ENCODE peak calls at places on chromosomes 11 and 22, in four cellular contexts. Y, S, B and G are unnamed samples.
A peak's percentile ranks its signal among the peaks of the same experiment; 100 is the strongest.

GRCh38 chr11:114262681-114263509 is 33.3 kb upstream of the NNMT start:
- DNase-seq in Y (no peak), S (no peak), B (peak; percentile 74), G (no peak)

GRCh38 chr11:14248577-14248976 is 110.4 kb downstream of the RRAS2 start:
- DNase-seq in Y (no peak), S (no peak), B (no peak), G (no peak)

GRCh38 chr11:65506770-65507485 is 8.1 kb downstream of the MALAT1 start:
- DNase-seq in Y (no peak), S (peak; percentile 77), B (peak; percentile 89), G (no peak)

GRCh38 chr22:40855960-40856512 is 403 bp downstream of the ST13 start:
- DNase-seq in Y (no peak), S (peak; percentile 51), B (peak; percentile 37), G (no peak)

GRCh38 chr11:93857413-93858185 is 7.2 kb upstream of the VSTM5 start:
- DNase-seq in Y (no peak), S (no peak), B (no peak), G (no peak)

GRCh38 chr11:15468471-15468870 is 353.7 kb downstream of the INSC start:
- DNase-seq in Y (no peak), S (no peak), B (no peak), G (no peak)

GRCh38 chr11:12206529-12206928 is 96.1 kb downstream of the MICAL2 start:
- DNase-seq in Y (no peak), S (no peak), B (no peak), G (no peak)

GRCh38 chr22:29302681-29303465 is 3.6 kb upstream of the GAS2L1 start:
- DNase-seq in Y (no peak), S (no peak), B (peak; percentile 50), G (no peak)

GRCh38 chr22:42644422-42645340 is 4.3 kb upstream of the ATP5MGL start:
- DNase-seq in Y (no peak), S (no peak), B (no peak), G (no peak)
- H3K4me1 ChIP-seq in Y (peaks cover 60% of the 10 kb centered on the region), S (peaks cover 47% of the 10 kb centered on the region), B (peaks cover 8% of the 10 kb centered on the region), G (peaks cover 46% of the 10 kb centered on the region)

GRCh38 chr22:37674951-37675929 is at the start of gene LGALS1:
- DNase-seq in Y (peak; percentile 97), S (peak; percentile 95), B (no peak), G (no peak)
- TF ChIP-seq CTCF in Y (no peak), S (no peak), B (no peak), G (no peak)

GRCh38 chr11:130674686-130675085 is 226.2 kb downstream of the ADAMTS15 start:
- DNase-seq in Y (no peak), S (no peak), B (no peak), G (no peak)
- H3K4me1 ChIP-seq in Y (peaks cover 5% of the 10 kb centered on the region), S (no peaks in the 10 kb centered on the region), B (peaks cover 12% of the 10 kb centered on the region), G (peaks cover 7% of the 10 kb centered on the region)

GRCh38 chr11:8359521-8359920 is 95.8 kb upstream of the LMO1 start:
- DNase-seq in Y (no peak), S (no peak), B (no peak), G (no peak)

GRCh38 chr11:8361206-8361605 is 97.5 kb upstream of the LMO1 start:
- DNase-seq in Y (no peak), S (no peak), B (no peak), G (no peak)

GRCh38 chr11:8361664-8362210 is 98.1 kb upstream of the LMO1 start:
- DNase-seq in Y (no peak), S (no peak), B (no peak), G (no peak)

GRCh38 chr11:8357891-8358566 is 94.4 kb upstream of the LMO1 start:
- DNase-seq in Y (no peak), S (no peak), B (no peak), G (no peak)

GRCh38 chr11:8360086-8360828 is 96.6 kb upstream of the LMO1 start:
- DNase-seq in Y (no peak), S (no peak), B (no peak), G (no peak)
- TF ChIP-seq CTCF in Y (no peak), S (no peak), B (no peak), G (no peak)

GRCh38 chr11:122755409-122755808 is 82.9 kb upstream of the CRTAM start:
- DNase-seq in Y (no peak), S (no peak), B (no peak), G (no peak)

GRCh38 chr11:122754553-122755322 is 83.6 kb upstream of the CRTAM start:
- DNase-seq in Y (no peak), S (no peak), B (no peak), G (no peak)

GRCh38 chr11:122757201-122757600 is 81.1 kb upstream of the CRTAM start:
- DNase-seq in Y (no peak), S (no peak), B (no peak), G (no peak)

GRCh38 chr11:122756417-122756816 is 81.9 kb upstream of the CRTAM start:
- DNase-seq in Y (peak; percentile 18), S (no peak), B (no peak), G (peak; percentile 9)

GRCh38 chr11:122755941-122756340 is 82.4 kb upstream of the CRTAM start:
- DNase-seq in Y (no peak), S (no peak), B (no peak), G (no peak)
- H3K4me1 ChIP-seq in Y (no peaks in the 10 kb centered on the region), S (no peaks in the 10 kb centered on the region), B (no peaks in the 10 kb centered on the region), G (no peaks in the 10 kb centered on the region)

DNA sequence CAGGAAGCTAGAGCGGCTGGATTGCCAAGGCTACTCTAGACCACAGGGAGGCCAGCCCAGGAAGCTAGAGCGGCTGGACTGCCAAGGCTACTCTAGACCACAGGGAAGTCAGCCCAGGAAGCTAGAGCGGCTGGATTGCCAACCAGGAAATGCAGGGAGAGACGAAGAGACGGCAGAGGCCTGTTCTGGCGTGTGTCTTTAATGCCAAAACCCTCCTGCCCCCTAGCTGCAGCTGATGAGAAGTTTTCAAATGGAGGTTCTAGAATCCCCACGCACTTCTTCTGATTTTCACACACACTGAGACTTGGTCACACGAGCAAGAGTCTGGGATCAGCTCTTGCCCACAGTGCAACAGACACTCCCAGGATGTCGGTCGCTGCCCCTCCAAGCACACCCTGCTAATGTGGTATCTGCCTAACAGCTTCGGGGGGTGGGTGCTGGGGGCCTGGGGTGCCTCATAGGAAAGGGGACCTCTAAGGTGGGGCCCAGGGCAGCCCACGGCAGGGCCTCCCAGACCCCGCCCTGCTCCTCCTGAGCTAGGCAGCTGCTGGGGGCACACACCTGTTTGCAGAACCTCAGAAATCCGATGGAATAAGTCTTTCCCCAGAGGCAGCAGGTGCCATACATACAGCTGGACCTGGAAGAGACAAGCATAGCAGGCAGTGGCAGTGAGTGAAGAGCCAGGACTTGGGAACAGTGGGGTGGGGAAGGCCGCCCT is 28.5 kb downstream of the MAFF start:
- DNase-seq in Y (no peak), S (peak; percentile 85), B (no peak), G (no peak)
- TF ChIP-seq CTCF in Y (peak; percentile 73), S (peak; percentile 52), B (no peak), G (peak; percentile 80)

DNA sequence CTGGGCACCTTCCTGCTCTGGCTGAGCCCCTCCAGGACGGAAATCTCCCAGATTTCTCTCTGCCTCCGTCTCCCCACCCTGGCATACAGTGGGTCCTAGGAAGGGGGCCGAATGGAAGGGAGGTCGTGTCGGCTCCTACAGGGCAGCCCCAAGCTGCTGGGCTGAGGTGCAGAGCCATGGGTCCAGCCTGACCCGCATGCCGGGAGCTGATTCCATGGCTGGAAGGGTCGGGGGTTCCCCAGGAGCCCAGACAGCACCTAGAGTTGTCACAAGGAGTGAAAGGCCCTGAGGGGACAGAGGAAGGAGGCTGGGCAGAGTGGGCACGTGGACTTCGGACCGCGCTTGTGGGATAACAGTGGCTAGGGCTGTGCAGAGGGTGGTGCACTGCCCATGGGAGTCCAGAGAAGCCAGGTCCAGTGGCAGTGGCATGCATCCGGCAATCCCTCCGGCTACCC is 16.5 kb downstream of the CCND1 start:
- DNase-seq in Y (no peak), S (no peak), B (peak; percentile 53), G (no peak)
- H3K4me1 ChIP-seq in Y (no peaks in the 10 kb centered on the region), S (no peaks in the 10 kb centered on the region), B (peaks cover 42% of the 10 kb centered on the region), G (peaks cover 15% of the 10 kb centered on the region)

DNA sequence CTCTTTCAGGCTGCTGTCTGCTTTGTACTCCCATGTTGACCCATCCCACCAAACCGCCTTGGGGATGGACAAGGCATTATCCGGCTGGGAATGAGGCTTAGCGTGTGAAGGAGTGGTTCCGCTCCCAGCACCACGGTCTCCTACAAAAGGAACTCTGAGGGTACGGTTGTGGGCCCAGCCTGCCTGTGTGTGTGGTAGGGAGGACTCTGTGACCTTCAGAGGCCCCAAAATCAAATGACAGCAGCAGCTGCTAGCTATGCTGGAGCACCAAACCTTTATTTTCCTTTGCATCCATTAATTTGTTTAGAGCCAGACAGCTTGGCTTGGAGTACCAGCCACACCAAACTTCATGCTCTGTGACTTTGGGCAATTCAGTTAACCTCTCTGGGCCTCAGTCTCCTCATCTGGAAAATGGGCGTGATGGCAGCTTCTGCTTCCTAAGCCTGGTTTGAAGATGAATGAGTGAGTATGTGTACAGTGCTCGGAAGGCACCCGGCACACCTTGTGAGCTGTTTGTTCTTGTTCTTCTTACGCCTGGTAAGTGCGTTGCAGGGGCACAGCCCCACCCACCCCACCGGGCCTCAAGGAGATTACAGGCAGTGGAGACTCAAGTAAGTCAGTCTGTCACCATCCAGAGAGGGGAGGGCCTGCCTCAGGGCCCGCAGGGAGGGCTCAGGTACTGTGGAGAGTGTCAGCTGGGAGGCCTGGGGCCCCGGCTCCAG is 25.3 kb downstream of the MB start:
- DNase-seq in Y (no peak), S (no peak), B (no peak), G (no peak)
- TF ChIP-seq CTCF in Y (no peak), S (no peak), B (no peak), G (no peak)

DNA sequence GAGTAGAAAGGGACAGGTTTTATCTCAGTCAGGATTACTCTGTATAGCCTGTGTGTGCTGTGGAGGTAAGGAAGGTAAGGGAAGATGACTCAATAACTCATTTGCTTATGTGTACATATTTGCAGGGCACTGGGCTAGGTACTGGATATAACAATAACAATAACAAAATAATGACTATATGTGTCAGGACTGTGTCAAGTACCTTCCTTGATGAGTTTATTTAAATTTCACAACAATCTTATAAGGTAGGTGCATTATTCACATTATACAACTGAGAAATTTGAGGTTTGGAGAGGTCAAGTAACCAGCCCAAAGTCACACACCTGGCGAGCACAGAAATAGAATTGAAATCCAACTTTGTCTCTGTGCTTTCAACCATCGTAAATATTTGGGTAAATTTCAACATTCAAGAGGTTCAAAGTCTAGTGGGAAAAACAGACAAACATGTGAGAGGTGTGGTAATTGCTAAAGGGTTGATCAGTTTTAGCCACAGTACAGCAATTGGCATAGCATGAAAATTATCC is 131.8 kb downstream of the APIP start:
- DNase-seq in Y (no peak), S (no peak), B (no peak), G (no peak)
- H3K4me1 ChIP-seq in Y (no peaks in the 10 kb centered on the region), S (no peaks in the 10 kb centered on the region), B (peaks cover 15% of the 10 kb centered on the region), G (peaks cover 2% of the 10 kb centered on the region)

GRCh38 chr22:44807915-44808690 is 55.7 kb downstream of the ARHGAP8 start:
- DNase-seq in Y (no peak), S (no peak), B (no peak), G (no peak)
- TF ChIP-seq CTCF in Y (no peak), S (no peak), B (no peak), G (no peak)